ENCODE peak calls at places on chromosomes 12 and 14, in five cellular contexts. One of them, this sample, is unnamed.

GRCh38 chr12:124837958-124838803 is 25.5 kb downstream of the SCARB1 start:
- DNase-seq in A549: peak; percentile 99
- DNase-seq in K562: no peak
- DNase-seq in HepG2: peak; percentile 98
- DNase-seq in endothelial cell of umbilical vein: peak; percentile 90
- DNase-seq in this sample: no peak

GRCh38 chr12:121512561-121512960 is 68.3 kb downstream of the KDM2B start:
- DNase-seq in A549: no peak
- DNase-seq in K562: no peak
- DNase-seq in HepG2: no peak
- DNase-seq in endothelial cell of umbilical vein: no peak
- DNase-seq in this sample: no peak

GRCh38 chr12:124517260-124518050 is 50.0 kb downstream of the NCOR2 start:
- DNase-seq in A549: peak; percentile 55
- DNase-seq in K562: no peak
- DNase-seq in HepG2: no peak
- DNase-seq in endothelial cell of umbilical vein: peak; percentile 79
- DNase-seq in this sample: no peak

GRCh38 chr12:47100146-47100545 is 20.4 kb upstream of the AMIGO2 start:
- DNase-seq in A549: no peak
- DNase-seq in K562: no peak
- DNase-seq in HepG2: no peak
- DNase-seq in endothelial cell of umbilical vein: no peak
- DNase-seq in this sample: no peak

GRCh38 chr12:26496170-26496569 is 300.8 kb downstream of the SSPN start:
- DNase-seq in A549: no peak
- DNase-seq in K562: no peak
- DNase-seq in HepG2: no peak
- DNase-seq in endothelial cell of umbilical vein: no peak
- DNase-seq in this sample: peak; percentile 45

GRCh38 chr12:92551853-92552397 is 150.9 kb upstream of the PLEKHG7 start:
- DNase-seq in A549: peak; percentile 55
- DNase-seq in K562: no peak
- DNase-seq in HepG2: no peak
- DNase-seq in endothelial cell of umbilical vein: no peak
- DNase-seq in this sample: peak; percentile 46

GRCh38 chr12:59873136-59873535 is 277.3 kb downstream of the SLC16A7 start:
- DNase-seq in A549: no peak
- DNase-seq in K562: no peak
- DNase-seq in HepG2: no peak
- DNase-seq in endothelial cell of umbilical vein: no peak
- DNase-seq in this sample: no peak

GRCh38 chr12:114869091-114869834 is 185.3 kb upstream of the TBX3 start:
- DNase-seq in A549: peak; percentile 13
- DNase-seq in K562: no peak
- DNase-seq in HepG2: no peak
- DNase-seq in endothelial cell of umbilical vein: no peak
- DNase-seq in this sample: no peak

GRCh38 chr12:68559246-68559645 is 51.5 kb upstream of the RAP1B start:
- DNase-seq in A549: no peak
- DNase-seq in K562: no peak
- DNase-seq in HepG2: no peak
- DNase-seq in endothelial cell of umbilical vein: peak; percentile 29
- DNase-seq in this sample: peak; percentile 47

GRCh38 chr12:8156416-8156815 is 399 bp upstream of the ZNF705A start:
- DNase-seq in A549: no peak
- DNase-seq in K562: no peak
- DNase-seq in HepG2: no peak
- DNase-seq in endothelial cell of umbilical vein: no peak
- DNase-seq in this sample: no peak

GRCh38 chr12:49673446-49674317 is 33.5 kb downstream of the FMNL3 start:
- DNase-seq in A549: no peak
- DNase-seq in K562: peak; percentile 87
- DNase-seq in HepG2: peak; percentile 47
- DNase-seq in endothelial cell of umbilical vein: peak; percentile 98
- DNase-seq in this sample: no peak
- TF ChIP-seq POLR2A in A549: no peak
- TF ChIP-seq POLR2A in K562: peak; percentile 55
- TF ChIP-seq POLR2A in HepG2: no peak
- TF ChIP-seq POLR2A in endothelial cell of umbilical vein: no peak
- TF ChIP-seq POLR2A in this sample: no peak

DNA sequence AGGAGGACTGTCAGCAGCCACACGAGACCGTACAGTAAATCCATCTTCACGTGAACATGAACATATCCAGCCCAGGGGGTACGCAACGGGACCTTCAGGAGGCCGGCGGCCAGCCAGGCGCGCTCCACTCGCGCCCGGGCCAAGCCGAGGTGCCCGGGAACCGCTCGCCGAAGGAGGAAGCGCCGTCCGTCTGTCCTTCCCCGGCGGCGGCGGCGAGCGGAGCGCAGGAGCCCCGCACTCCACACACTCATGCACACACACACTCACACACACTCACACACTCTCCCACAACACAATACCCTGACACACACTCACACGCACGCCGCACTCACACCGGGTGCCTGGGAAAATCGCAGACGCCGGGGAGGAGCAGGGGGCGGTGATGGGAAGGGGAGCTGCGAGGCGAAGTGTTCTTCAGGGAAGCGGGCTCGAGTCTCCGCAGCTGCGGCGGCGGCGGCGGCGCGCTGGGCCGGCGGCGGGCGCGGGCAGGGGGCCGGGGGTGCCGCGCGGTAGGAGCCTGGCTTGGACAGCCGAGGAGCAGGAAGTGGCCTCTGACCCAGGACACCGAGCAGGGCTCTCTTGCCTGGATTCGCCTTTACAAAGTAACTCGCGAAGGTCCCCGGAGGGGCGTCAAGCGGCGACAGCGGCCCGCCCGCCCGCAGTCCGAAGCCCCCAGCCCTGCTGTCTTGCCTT is 713 bp downstream of the MDGA2 start:
- DNase-seq in A549: no peak
- DNase-seq in K562: no peak
- DNase-seq in HepG2: no peak
- DNase-seq in endothelial cell of umbilical vein: no peak
- DNase-seq in this sample: no peak
- TF ChIP-seq MAX in A549: no peak
- TF ChIP-seq MAX in K562: no peak
- TF ChIP-seq MAX in HepG2: no peak
- TF ChIP-seq MAX in endothelial cell of umbilical vein: no peak
- TF ChIP-seq MAX in this sample: no peak

GRCh38 chr12:3617565-3617964 is 126.6 kb downstream of the PRMT8 start:
- DNase-seq in A549: no peak
- DNase-seq in K562: no peak
- DNase-seq in HepG2: no peak
- DNase-seq in endothelial cell of umbilical vein: no peak
- DNase-seq in this sample: no peak
- TF ChIP-seq MYC in A549: no peak
- TF ChIP-seq MYC in K562: no peak
- TF ChIP-seq MYC in HepG2: no peak
- TF ChIP-seq MYC in endothelial cell of umbilical vein: no peak
- TF ChIP-seq MYC in this sample: no peak

DNA sequence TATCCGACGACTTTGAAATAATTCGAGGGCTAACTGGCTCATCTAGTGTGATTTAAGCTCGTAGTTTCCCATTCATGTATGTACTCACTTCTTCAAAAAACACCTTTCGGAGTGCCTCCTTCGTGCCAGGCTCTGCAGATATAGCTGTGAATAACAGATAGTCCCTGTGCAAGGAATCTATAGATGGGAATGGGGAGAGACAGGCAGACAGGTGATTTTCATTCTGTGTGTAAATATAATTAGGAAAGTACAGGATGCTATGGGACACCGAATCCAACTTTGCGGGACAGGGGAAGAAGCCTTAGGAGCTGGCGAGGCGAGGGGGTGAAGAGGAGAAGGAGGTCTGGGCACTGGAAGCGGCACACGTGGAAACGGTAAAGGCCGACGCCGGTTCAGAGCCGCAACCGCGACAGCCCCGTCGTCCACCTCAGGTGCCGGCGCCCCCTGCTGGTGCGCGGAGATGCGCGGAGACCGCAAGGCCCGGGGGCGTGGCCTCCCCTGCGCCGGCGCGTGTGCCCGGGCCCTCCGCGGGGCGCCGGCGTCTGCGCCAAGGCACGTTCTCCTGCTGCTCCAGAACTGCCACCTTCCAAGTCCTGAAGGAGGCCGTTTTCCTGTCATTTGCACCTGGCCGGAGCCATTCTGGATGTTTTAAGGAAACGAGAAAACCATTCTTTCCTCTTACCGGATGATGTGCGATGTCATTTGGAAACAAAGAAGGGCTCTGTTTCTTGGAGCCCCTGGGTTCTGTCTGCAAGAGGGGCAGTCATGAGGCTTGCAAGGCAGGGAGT is 18.0 kb upstream of the CACNA1C start:
- DNase-seq in A549: peak; percentile 83
- DNase-seq in K562: peak; percentile 88
- DNase-seq in HepG2: peak; percentile 50
- DNase-seq in endothelial cell of umbilical vein: peak; percentile 69
- DNase-seq in this sample: peak; percentile 86
- TF ChIP-seq POLR2A in A549: peak; percentile 37
- TF ChIP-seq POLR2A in K562: no peak
- TF ChIP-seq POLR2A in HepG2: no peak
- TF ChIP-seq POLR2A in endothelial cell of umbilical vein: no peak
- TF ChIP-seq POLR2A in this sample: peak; percentile 66

GRCh38 chr14:103607039-103607668 is 21.9 kb upstream of the KLC1 start:
- DNase-seq in A549: peak; percentile 37
- DNase-seq in K562: peak; percentile 46
- DNase-seq in HepG2: no peak
- DNase-seq in endothelial cell of umbilical vein: peak; percentile 55
- DNase-seq in this sample: peak; percentile 97
- TF ChIP-seq MAX in A549: peak; percentile 82
- TF ChIP-seq MAX in K562: peak; percentile 90
- TF ChIP-seq MAX in HepG2: peak; percentile 96
- TF ChIP-seq MAX in endothelial cell of umbilical vein: peak; percentile 94
- TF ChIP-seq MAX in this sample: peak; percentile 100

GRCh38 chr14:74942608-74943007 is 12.8 kb downstream of the PGF start:
- DNase-seq in A549: no peak
- DNase-seq in K562: peak; percentile 26
- DNase-seq in HepG2: no peak
- DNase-seq in endothelial cell of umbilical vein: no peak
- DNase-seq in this sample: peak; percentile 56

GRCh38 chr14:74947353-74948227 is 7.8 kb downstream of the PGF start:
- DNase-seq in A549: no peak
- DNase-seq in K562: no peak
- DNase-seq in HepG2: no peak
- DNase-seq in endothelial cell of umbilical vein: no peak
- DNase-seq in this sample: no peak

GRCh38 chr14:74945852-74946658 is 9.3 kb downstream of the PGF start:
- DNase-seq in A549: peak; percentile 68
- DNase-seq in K562: peak; percentile 72
- DNase-seq in HepG2: peak; percentile 84
- DNase-seq in endothelial cell of umbilical vein: peak; percentile 69
- DNase-seq in this sample: peak; percentile 78

GRCh38 chr14:74946659-74947281 is 8.6 kb downstream of the PGF start:
- DNase-seq in A549: peak; percentile 24
- DNase-seq in K562: peak; percentile 34
- DNase-seq in HepG2: no peak
- DNase-seq in endothelial cell of umbilical vein: no peak
- DNase-seq in this sample: no peak

DNA sequence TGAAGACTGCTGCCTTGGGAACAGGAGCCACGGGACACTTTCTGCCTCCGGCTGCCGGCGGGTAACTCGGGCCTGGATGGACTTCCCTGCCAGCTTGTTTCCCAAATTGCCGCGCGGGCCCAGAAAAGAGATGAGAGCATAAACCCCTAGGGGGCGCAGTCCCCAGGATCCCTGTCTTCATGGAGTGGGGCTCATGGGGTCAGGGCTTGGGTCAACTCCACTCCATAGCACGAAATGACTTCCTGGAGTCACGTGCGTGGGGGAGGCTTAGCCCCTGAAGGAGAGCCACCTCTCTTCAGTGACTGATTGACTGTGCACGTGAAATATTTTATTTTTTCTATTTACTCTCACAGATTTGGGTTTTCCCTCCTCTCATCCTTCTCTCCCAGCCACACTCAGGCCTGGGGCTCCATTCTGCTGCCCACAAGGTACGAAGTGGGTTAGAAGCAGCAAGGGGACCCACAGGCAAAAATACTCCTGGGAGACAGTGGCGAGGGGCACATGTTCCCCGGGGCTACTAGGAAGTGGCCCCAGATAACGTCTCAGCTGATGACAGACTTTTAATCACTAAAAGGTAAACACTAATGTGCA is 10.0 kb downstream of the PGF start:
- DNase-seq in A549: peak; percentile 68
- DNase-seq in K562: peak; percentile 66
- DNase-seq in HepG2: no peak
- DNase-seq in endothelial cell of umbilical vein: peak; percentile 26
- DNase-seq in this sample: peak; percentile 60
- TF ChIP-seq MYC in A549: no peak
- TF ChIP-seq MYC in K562: no peak
- TF ChIP-seq MYC in HepG2: no peak
- TF ChIP-seq MYC in endothelial cell of umbilical vein: no peak
- TF ChIP-seq MYC in this sample: no peak

DNA sequence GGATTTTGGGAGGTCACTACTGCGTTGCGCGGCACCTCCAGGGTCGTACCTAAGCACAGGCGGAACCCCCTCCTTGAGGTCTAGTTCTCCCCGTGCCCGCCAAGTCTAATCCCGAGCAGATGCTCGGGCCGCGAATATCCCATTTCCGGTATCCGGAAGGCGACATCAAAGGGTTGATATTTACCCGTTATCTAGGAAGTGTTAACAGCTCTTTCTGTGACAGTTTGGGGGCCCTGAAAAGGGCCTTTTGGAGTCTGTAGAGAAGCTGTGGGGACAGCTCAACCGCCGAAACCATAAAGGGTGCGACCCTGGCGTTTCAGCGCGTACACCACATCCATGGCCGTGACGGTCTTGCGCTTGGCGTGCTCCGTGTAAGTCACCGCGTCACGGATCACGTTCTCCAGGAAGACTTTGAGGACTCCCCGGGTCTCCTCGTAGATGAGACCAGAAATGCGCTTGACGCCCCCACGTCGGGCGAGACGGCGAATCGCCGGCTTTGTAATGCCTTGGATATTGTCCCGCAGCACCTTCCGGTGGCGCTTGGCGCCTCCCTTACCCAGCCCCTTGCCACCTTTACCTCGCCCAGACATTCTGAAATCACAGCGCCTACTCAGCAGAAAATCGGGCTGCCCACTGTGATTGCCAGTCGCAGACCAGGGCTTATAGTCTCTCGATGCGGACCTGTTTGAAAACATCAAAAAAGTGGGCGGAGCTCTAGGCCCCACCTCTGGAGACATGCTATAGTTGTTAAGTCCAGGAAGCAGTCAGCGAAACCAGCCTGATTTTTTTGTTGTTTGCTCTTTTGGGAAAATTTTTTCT is 32.6 kb downstream of the WBP11 start:
- DNase-seq in A549: peak; percentile 98
- DNase-seq in K562: no peak
- DNase-seq in HepG2: peak; percentile 91
- DNase-seq in endothelial cell of umbilical vein: peak; percentile 97
- DNase-seq in this sample: peak; percentile 89
- TF ChIP-seq POLR2A in A549: peak; percentile 98
- TF ChIP-seq POLR2A in K562: no peak
- TF ChIP-seq POLR2A in HepG2: peak; percentile 99
- TF ChIP-seq POLR2A in endothelial cell of umbilical vein: peak; percentile 98
- TF ChIP-seq POLR2A in this sample: no peak

DNA sequence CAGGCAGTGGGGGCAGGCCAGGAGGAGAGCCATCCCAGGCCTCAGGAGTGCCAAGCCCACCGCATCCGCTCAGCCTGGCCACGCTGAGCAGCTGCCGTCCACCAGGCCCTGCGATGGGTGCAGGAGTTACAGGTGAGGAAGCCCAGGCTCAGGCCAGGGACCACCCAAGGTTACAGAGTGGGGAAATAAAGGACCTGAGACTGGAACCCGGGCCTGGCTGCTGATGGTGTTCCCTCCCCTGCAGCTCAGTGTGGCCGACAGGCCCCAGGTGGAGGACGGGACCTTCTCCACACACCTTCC is 48.9 kb upstream of the DIO3 start:
- DNase-seq in A549: no peak
- DNase-seq in K562: no peak
- DNase-seq in HepG2: no peak
- DNase-seq in endothelial cell of umbilical vein: no peak
- DNase-seq in this sample: no peak
- TF ChIP-seq MAX in A549: no peak
- TF ChIP-seq MAX in K562: no peak
- TF ChIP-seq MAX in HepG2: no peak
- TF ChIP-seq MAX in endothelial cell of umbilical vein: no peak
- TF ChIP-seq MAX in this sample: no peak